ENCODE peak calls at places on chromosomes 1 and 21, in ten cellular contexts. O, Z, A, Q, F, L, G, N, W and B are unnamed samples.

GRCh38 chr1:17520041-17520440 is 19.5 kb upstream of the ARHGEF10L start:
- DNase-seq in O (no peak), N (peak; percentile 96), A (no peak), Z (peak; percentile 90), W (no peak), L (peak; percentile 49), Q (no peak), F (peak; percentile 64), G (no peak), B (peak; percentile 84)

GRCh38 chr21:41664881-41665765 is 101.7 kb downstream of the RIPK4 start:
- DNase-seq in L (no peak), F (peak; percentile 5), W (no peak), G (no peak), A (peak; percentile 59), N (peak; percentile 49), Z (no peak), O (no peak), Q (no peak), B (peak; percentile 30)

GRCh38 chr1:228043281-228043845 is 36.6 kb downstream of the WNT3A start:
- DNase-seq in G (no peak), F (no peak), O (no peak), N (peak; percentile 88), Q (no peak), A (no peak), W (no peak), Z (no peak), L (peak; percentile 48), B (peak; percentile 4)

GRCh38 chr1:104476126-104476525 is 726.4 kb downstream of the AMY1C start:
- DNase-seq in Q (no peak), A (no peak), F (no peak), L (no peak), G (no peak), N (no peak), Z (no peak), W (no peak), O (no peak), B (no peak)

GRCh38 chr21:44020551-44020950 is 8.4 kb downstream of the TRAPPC10 start:
- DNase-seq in F (no peak), N (no peak), G (no peak), O (no peak), A (no peak), Q (no peak), L (no peak), W (no peak), Z (no peak), B (no peak)

GRCh38 chr1:88658419-88658818 is 25.7 kb upstream of the PKN2 start:
- DNase-seq in A (no peak), O (no peak), L (no peak), F (no peak), G (no peak), N (peak; percentile 82), W (no peak), Z (no peak), Q (no peak), B (no peak)

GRCh38 chr1:119700326-119700725 is 11.4 kb upstream of the PHGDH start:
- DNase-seq in Z (no peak), O (no peak), N (peak; percentile 68), G (no peak), F (no peak), Q (no peak), L (no peak), W (no peak), A (no peak), B (no peak)

GRCh38 chr1:56183151-56183550 is 396.2 kb downstream of the PLPP3 start:
- DNase-seq in N (no peak), A (no peak), F (no peak), Z (no peak), O (no peak), Q (no peak), G (no peak), L (no peak), W (no peak), B (no peak)

GRCh38 chr1:115976062-115976899 is at the start of gene SLC22A15:
- DNase-seq in O (peak; percentile 76), L (peak; percentile 86), Q (peak; percentile 70), F (peak; percentile 77), N (peak; percentile 55), Z (peak; percentile 70), A (peak; percentile 34), W (no peak), G (no peak), B (peak; percentile 84)

GRCh38 chr1:55262822-55263221 is 47.7 kb upstream of the USP24 start:
- DNase-seq in Q (no peak), O (no peak), W (no peak), N (peak; percentile 95), A (no peak), Z (no peak), F (no peak), G (no peak), L (no peak), B (no peak)

GRCh38 chr21:37119421-37120218 is 46.6 kb downstream of the TTC3 start:
- DNase-seq in O (no peak), G (no peak), W (no peak), Q (no peak), L (no peak), Z (no peak), N (no peak), A (no peak), F (no peak), B (no peak)

DNA sequence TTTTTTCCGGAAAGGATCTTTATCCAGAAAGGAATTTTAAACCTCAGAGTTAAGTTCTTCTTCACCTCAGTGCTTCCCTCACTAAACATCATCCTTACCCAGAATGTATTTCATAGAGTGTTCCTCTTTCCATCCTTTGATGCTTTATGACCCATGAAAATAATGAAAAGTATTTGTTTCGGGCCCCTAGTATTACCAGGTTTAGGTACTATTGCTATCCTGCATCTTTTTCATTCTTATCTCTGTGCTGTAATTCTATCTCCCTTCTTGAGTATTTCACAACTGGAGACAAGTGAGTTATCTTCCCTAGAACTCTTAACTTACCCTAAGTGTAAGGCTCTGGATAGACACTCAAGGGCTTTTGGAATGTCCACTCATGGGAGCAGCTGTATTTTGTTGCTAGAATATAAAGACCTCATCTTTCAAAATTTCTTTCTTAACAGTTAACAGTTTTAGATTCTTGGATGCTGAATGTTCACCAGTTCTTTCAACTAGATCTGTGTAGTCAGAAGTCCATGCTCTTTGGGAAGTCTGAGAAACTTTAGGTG is 26.2 kb downstream of the UCK2 start:
- DNase-seq in W (no peak), F (no peak), N (no peak), A (no peak), L (no peak), Q (no peak), O (no peak), Z (no peak), G (no peak), B (no peak)
- TF ChIP-seq CTCF in W (no peak), F (no peak), N (no peak), A (no peak), L (no peak), Q (no peak), O (no peak), Z (no peak), G (no peak), B (no peak)

DNA sequence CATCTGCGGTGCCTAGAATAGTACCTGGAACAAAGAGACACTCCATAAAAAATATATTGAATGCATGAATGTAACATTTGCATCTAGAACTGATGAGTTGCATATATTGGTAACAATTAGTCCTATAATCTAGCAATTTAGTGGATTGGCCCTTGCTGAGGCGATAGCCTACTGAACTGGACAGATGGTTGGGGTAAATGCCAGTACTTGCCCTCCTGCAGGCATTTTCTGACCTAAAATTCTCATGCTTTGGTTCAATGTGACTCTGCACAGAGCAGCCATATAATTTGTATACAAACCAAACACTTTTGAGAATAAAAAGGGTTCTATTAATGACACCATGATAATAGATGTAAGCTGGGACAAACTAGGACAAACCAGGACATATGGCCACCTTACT is 313.6 kb downstream of the OLFM3 start:
- DNase-seq in F (no peak), Q (no peak), O (no peak), N (no peak), Z (no peak), W (no peak), G (no peak), L (no peak), A (no peak), B (no peak)
- H3K4me3 ChIP-seq in F (no peak overlapping the region), Q (no peak overlapping the region), O (no peak overlapping the region), N (no peak overlapping the region), Z (no peak overlapping the region), W (no peak overlapping the region), G (no peak overlapping the region), L (no peak overlapping the region), A (no peak overlapping the region), B (no peak overlapping the region)

GRCh38 chr1:10655002-10655401 is 141.4 kb downstream of the CASZ1 start:
- DNase-seq in N (no peak), L (no peak), Q (no peak), W (no peak), G (no peak), O (no peak), Z (no peak), A (no peak), F (no peak), B (no peak)
- TF ChIP-seq CTCF in N (no peak), L (no peak), Q (no peak), W (no peak), G (no peak), O (no peak), Z (no peak), A (no peak), F (no peak), B (no peak)

GRCh38 chr1:44641126-44642102 is 32.9 kb downstream of the TMEM53 start:
- DNase-seq in G (no peak), F (no peak), W (no peak), O (no peak), Z (no peak), A (no peak), L (no peak), N (no peak), Q (no peak), B (no peak)

GRCh38 chr1:44637590-44638411 is 36.5 kb downstream of the TMEM53 start:
- DNase-seq in A (no peak), Q (no peak), G (no peak), Z (no peak), W (no peak), L (no peak), F (no peak), O (no peak), N (no peak), B (no peak)

GRCh38 chr1:44642925-44643324 is 31.4 kb downstream of the TMEM53 start:
- DNase-seq in A (no peak), G (no peak), Q (no peak), N (no peak), L (no peak), F (no peak), Z (no peak), W (no peak), O (no peak), B (no peak)

GRCh38 chr1:44642255-44642654 is 32.0 kb downstream of the TMEM53 start:
- DNase-seq in W (no peak), G (no peak), Z (no peak), L (no peak), N (no peak), A (no peak), O (no peak), F (no peak), Q (no peak), B (no peak)

DNA sequence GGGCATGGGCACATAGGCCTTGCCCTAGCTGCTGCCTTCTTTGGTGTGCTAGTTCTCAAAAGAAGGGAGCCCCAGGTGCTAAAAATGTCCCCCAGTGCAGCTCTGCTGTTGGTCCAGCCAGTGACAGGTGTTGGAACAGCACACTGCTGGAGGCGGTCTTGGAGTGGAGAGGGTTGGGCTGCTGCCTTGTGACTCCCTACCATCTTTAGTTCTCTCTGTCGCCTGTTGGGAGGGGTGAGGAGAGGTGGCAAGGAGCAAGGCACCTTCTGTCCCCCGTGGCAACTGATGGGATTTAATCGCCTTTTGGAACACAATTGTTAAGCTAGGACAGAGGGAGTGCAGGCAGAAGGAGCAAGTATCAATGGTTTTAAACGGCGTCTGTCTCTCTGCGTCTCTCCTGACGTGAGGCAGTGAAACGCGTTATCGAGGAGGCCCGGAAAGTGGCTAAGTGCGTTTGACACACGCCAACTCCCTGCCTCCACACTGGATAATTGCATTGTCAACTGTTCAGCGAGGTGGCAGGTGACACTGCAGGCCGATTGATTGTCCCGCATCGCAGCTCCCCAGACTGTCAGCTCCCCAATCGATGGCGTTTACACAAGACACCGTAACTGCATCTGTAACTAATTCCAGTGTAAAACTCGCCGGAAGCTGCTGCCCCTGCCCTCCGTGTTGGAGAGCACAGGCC is 34.0 kb downstream of the TMEM53 start:
- DNase-seq in G (no peak), F (no peak), Q (peak; percentile 58), N (no peak), L (no peak), O (peak; percentile 30), Z (no peak), A (no peak), W (no peak), B (no peak)
- H3K4me3 ChIP-seq in G (no peak overlapping the region), F (no peak overlapping the region), Q (no peak overlapping the region), N (no peak overlapping the region), L (no peak overlapping the region), O (no peak overlapping the region), Z (no peak overlapping the region), A (no peak overlapping the region), W (no peak overlapping the region), B (no peak overlapping the region)